ENCODE peak calls at places on chromosome 4, in five cellular contexts. I, R, T, L and W are unnamed samples. For H3K36me3 and H3K9me3, the result is how much of the 10 kb centered on the place peaks cover.

GRCh38 chr4:118740869-118741268 is 55.7 kb downstream of the METTL14 start:
- DNase-seq in I (no peak), T (no peak), L (no peak), R (peak), W (no peak)

GRCh38 chr4:153427363-153428071 is 38.6 kb upstream of the TMEM131L start:
- DNase-seq in L (peak), I (no peak), T (no peak), R (no peak), W (no peak)

GRCh38 chr4:173807347-173807746 is 277.3 kb upstream of the HAND2 start:
- DNase-seq in L (no peak), I (no peak), R (no peak), T (no peak), W (peak)

GRCh38 chr4:79678472-79679202 is 270.6 kb upstream of the GK2 start:
- DNase-seq in T (no peak), I (no peak), L (peak), R (peak), W (no peak)

GRCh38 chr4:28490669-28491068 is 1630.0 kb downstream of the STIM2 start:
- DNase-seq in L (peak), I (no peak), T (no peak), R (no peak), W (no peak)

GRCh38 chr4:15935504-15936392 is 2.8 kb downstream of the FGFBP1 start:
- DNase-seq in L (peak), R (no peak), I (no peak), T (no peak), W (no peak)

GRCh38 chr4:139015948-139016451 is 419 bp downstream of the NOCT start:
- DNase-seq in T (no peak), I (peak), R (peak), L (peak), W (peak)

GRCh38 chr4:137474711-137475301 is 57.5 kb downstream of the PCDH18 start:
- DNase-seq in I (peak), T (no peak), R (peak), L (peak), W (no peak)

GRCh38 chr4:172155838-172156345 is 342.7 kb downstream of the GALNTL6 start:
- DNase-seq in T (no peak), L (no peak), I (no peak), R (no peak), W (no peak)

GRCh38 chr4:17376205-17376604 is 135.7 kb downstream of the QDPR start:
- DNase-seq in L (peak), I (no peak), T (no peak), R (peak), W (no peak)

GRCh38 chr4:183101956-183102480 is 3.0 kb downstream of the WWC2 start:
- DNase-seq in I (no peak), T (no peak), R (no peak), L (no peak), W (no peak)

GRCh38 chr4:146981651-146982050 is 36.0 kb upstream of the TTC29 start:
- DNase-seq in I (no peak), R (peak), L (peak), T (no peak), W (no peak)

GRCh38 chr4:2042947-2043395 is 16.2 kb upstream of the NAT8L start:
- DNase-seq in I (no peak), L (no peak), T (no peak), R (no peak), W (no peak)

GRCh38 chr4:7302781-7303180 is 110.4 kb downstream of the SORCS2 start:
- DNase-seq in L (no peak), T (no peak), R (no peak), I (no peak), W (no peak)

GRCh38 chr4:45063166-45063565 is 336.8 kb upstream of the GNPDA2 start:
- DNase-seq in T (no peak), I (peak), R (no peak), L (no peak), W (no peak)

GRCh38 chr4:133151681-133152329 is 2.7 kb downstream of the PCDH10 start:
- DNase-seq in R (peak), I (peak), T (no peak), L (no peak), W (peak)

GRCh38 chr4:25953740-25954139 is 39.7 kb downstream of the SMIM20 start:
- DNase-seq in L (peak), I (no peak), T (no peak), R (no peak), W (no peak)

GRCh38 chr4:166003811-166004210 is 130.8 kb downstream of the TLL1 start:
- DNase-seq in I (no peak), R (no peak), T (no peak), L (no peak), W (no peak)

GRCh38 chr4:187480146-187481145 is 515.1 kb upstream of the ZFP42 start:
- DNase-seq in R (peak), T (no peak), I (no peak), L (peak), W (no peak)

GRCh38 chr4:154908168-154908567 is 127.1 kb downstream of the RBM46 start:
- DNase-seq in T (no peak), R (no peak), L (no peak), I (no peak), W (no peak)

GRCh38 chr4:88803600-88804096 is 106.0 kb upstream of the NAP1L5 start:
- DNase-seq in I (no peak), R (peak), T (no peak), L (peak), W (peak)

GRCh38 chr4:113042502-113042901 is 7.0 kb upstream of the ANK2 start:
- DNase-seq in L (no peak), I (no peak), R (no peak), T (no peak), W (no peak)

GRCh38 chr4:21769404-21770147 is 179.0 kb downstream of the KCNIP4 start:
- DNase-seq in R (peak), L (peak), I (no peak), T (no peak), W (no peak)

GRCh38 chr4:143375326-143376073 is 38.8 kb downstream of the GAB1 start:
- DNase-seq in T (peak), R (peak), L (no peak), I (peak), W (no peak)

GRCh38 chr4:149795256-149795655 is 20.4 kb downstream of the IQCM start:
- DNase-seq in L (no peak), R (no peak), I (no peak), T (no peak), W (no peak)

GRCh38 chr4:124940387-124940786 is 227.9 kb upstream of the ANKRD50 start:
- DNase-seq in T (no peak), I (no peak), R (peak), L (peak), W (no peak)

GRCh38 chr4:84563002-84563401 is 19.9 kb upstream of the CDS1 start:
- DNase-seq in L (no peak), I (no peak), R (no peak), T (no peak), W (no peak)

GRCh38 chr4:152304220-152304619 is 231.7 kb downstream of the FBXW7 start:
- DNase-seq in R (peak), L (peak), T (no peak), I (no peak), W (no peak)

GRCh38 chr4:140157341-140157740 is 3.4 kb upstream of the MAML3 start:
- DNase-seq in T (no peak), L (no peak), R (no peak), I (no peak), W (no peak)
- H3K36me3 ChIP-seq in T (under half), L (under half), R (under half), I (under half), W (under half)

GRCh38 chr4:110612631-110613269 is 10.1 kb downstream of the PITX2 start:
- DNase-seq in I (no peak), T (no peak), R (no peak), L (no peak), W (no peak)

GRCh38 chr4:110614173-110614948 is 8.5 kb downstream of the PITX2 start:
- DNase-seq in L (no peak), T (no peak), R (peak), I (no peak), W (no peak)

GRCh38 chr4:110614981-110615365 is 7.9 kb downstream of the PITX2 start:
- DNase-seq in T (no peak), L (no peak), R (peak), I (no peak), W (no peak)

GRCh38 chr4:110611968-110612447 is 10.9 kb downstream of the PITX2 start:
- DNase-seq in T (no peak), R (peak), L (no peak), I (no peak), W (no peak)

GRCh38 chr4:110613710-110614109 is 9.2 kb downstream of the PITX2 start:
- DNase-seq in T (no peak), I (no peak), L (no peak), R (no peak), W (no peak)
- H3K9me3 ChIP-seq in T (under half), I (under half), L (under half), R (under half), W (under half)

GRCh38 chr4:8615921-8616787 is 23.6 kb downstream of the CPZ start:
- DNase-seq in L (no peak), T (no peak), I (no peak), R (no peak), W (peak)
- H3K36me3 ChIP-seq in L (under half), T (under half), I (under half), R (under half), W (under half)

GRCh38 chr4:8762951-8763735 is 108.5 kb downstream of the HMX1 start:
- DNase-seq in R (no peak), T (peak), L (no peak), I (peak), W (no peak)

GRCh38 chr4:8765084-8765483 is 106.6 kb downstream of the HMX1 start:
- DNase-seq in I (peak), R (no peak), L (no peak), T (peak), W (peak)

GRCh38 chr4:8765631-8766590 is 105.7 kb downstream of the HMX1 start:
- DNase-seq in L (no peak), R (no peak), I (peak), T (peak), W (peak)

GRCh38 chr4:8762356-8762755 is 109.3 kb downstream of the HMX1 start:
- DNase-seq in I (peak), L (no peak), R (no peak), T (peak), W (peak)

GRCh38 chr4:8763966-8764901 is 107.4 kb downstream of the HMX1 start:
- DNase-seq in R (no peak), L (no peak), T (peak), I (peak), W (peak)
- H3K9me3 ChIP-seq in R (under half), L (under half), T (under half), I (under half), W (under half)

GRCh38 chr4:56026596-56026995 is 77.9 kb downstream of the CEP135 start:
- DNase-seq in R (peak), T (no peak), L (peak), I (no peak), W (no peak)

GRCh38 chr4:56028165-56028564 is 79.4 kb downstream of the CEP135 start:
- DNase-seq in L (no peak), I (no peak), T (no peak), R (no peak), W (no peak)
- H3K36me3 ChIP-seq in L (under half), I (under half), T (half or more), R (under half), W (under half)

DNA sequence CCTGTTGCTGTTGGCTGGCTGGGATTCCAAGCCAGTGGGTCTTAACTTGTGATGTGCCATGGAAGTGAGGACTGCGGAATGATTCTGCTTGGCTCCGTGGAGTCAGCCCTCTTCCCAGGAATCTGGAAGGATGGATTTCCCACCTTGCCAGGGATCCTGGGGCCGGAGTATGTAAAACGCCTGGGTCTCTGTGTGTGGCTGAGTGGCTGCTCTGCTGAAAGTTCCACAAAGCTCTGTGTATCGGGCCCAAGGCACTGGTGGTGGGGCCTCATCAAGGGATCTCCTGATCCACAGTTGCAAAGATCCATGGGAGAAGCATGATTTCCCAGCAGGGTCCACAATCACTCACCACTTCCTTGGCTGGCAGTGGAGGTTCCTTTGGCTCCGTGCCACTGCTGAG is 24.1 kb upstream of the TMEM271 start:
- DNase-seq in L (no peak), T (peak), R (no peak), I (no peak), W (no peak)
- H3K9me3 ChIP-seq in L (under half), T (under half), R (under half), I (under half), W (under half)

GRCh38 chr4:40822781-40823180 is 73.0 kb downstream of the NSUN7 start:
- DNase-seq in L (no peak), R (no peak), I (no peak), T (no peak), W (no peak)

GRCh38 chr4:40825014-40825838 is 75.5 kb downstream of the NSUN7 start:
- DNase-seq in I (no peak), L (no peak), T (no peak), R (no peak), W (no peak)

DNA sequence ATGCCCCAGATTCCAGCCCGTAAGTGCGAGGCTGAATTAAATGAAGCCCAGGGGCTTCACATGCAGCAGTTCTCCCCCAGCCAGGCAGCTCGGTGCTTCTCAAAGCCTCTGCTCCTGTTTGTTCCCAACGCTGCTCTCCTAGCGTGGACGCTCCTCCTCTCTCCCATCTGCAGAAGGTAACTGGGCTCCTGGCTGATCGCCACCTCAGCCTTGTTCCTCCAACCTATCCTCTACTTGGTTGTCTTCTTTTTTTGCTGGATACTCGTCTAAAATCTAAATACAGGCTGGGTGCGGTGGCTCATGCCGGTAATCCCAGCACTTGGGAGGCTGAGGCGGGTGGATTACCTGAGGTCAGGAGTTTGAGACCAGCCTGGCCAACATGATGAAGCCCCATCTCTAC is 70.3 kb downstream of the NSUN7 start:
- DNase-seq in I (no peak), T (no peak), L (no peak), R (no peak), W (no peak)
- H3K36me3 ChIP-seq in I (under half), T (half or more), L (under half), R (under half), W (under half)

DNA sequence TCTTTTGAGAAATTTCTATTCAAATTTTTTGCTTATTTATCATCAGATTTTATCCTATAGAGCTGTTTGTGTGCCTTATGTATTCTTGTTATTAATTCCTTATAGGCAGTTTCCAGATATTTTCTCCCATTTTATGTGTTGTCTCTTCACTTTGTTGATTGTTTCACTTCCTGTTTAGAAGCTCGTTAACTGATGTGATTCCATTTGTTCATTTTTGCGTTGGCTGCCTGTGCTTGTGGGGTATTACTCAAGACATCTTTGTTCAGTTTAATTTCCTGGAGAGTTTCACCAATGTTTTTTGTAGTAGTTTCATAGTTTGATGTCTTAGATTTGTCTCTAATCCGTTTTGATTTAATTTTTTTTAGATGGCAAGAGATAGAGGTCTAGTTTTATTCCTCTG is 14.6 kb downstream of the ZNF718 start:
- DNase-seq in I (no peak), L (no peak), T (no peak), R (no peak), W (no peak)
- H3K9me3 ChIP-seq in I (under half), L (under half), T (half or more), R (half or more), W (under half)

GRCh38 chr4:38803833-38804653 is 548 bp downstream of the TLR1 start:
- DNase-seq in L (no peak), R (no peak), I (no peak), T (no peak), W (no peak)
- H3K36me3 ChIP-seq in L (under half), R (under half), I (under half), T (under half), W (under half)

DNA sequence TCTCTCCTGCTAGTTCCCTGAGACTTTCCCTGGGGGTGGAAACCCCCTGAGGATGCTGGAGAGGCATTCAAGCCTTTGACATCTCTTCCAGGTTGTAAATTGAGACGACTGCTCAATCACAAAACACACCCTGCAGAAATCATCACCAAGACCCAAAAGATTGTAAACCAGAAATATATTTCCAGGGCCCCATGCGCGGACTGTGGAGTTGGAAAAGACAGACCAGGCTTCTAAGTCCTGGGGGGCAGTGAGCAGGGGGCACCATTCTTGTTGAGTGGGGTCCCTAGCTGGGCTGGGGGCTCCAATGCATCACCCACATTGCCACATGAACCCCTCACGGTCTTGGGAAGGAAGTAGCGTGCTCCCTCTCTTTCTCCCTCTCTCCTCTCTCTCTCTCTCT is 87.9 kb upstream of the C4orf50 start:
- DNase-seq in L (no peak), R (no peak), I (no peak), T (no peak), W (no peak)
- H3K9me3 ChIP-seq in L (under half), R (under half), I (under half), T (under half), W (under half)